ENCODE peak calls at places on chromosomes 7 and 10, in five cellular contexts. L, W, C, K and B are unnamed samples.

GRCh38 chr7:17846935-17847334 is 93.4 kb downstream of the SNX13 start:
- DNase-seq in C (no peak), L (no peak), W (no peak), K (no peak), B (no peak)

GRCh38 chr10:29414501-29414900 is 125.6 kb downstream of the LYZL1 start:
- DNase-seq in L (no peak), W (no peak), C (no peak), K (no peak), B (no peak)

GRCh38 chr7:87218941-87219544 is 489 bp downstream of the TMEM243 start:
- DNase-seq in K (peak; percentile 9), C (peak; percentile 10), W (peak; percentile 87), L (no peak), B (no peak)

GRCh38 chr10:59033622-59034021 is 142.8 kb upstream of the PHYHIPL start:
- DNase-seq in L (no peak), C (no peak), K (no peak), W (no peak), B (no peak)

GRCh38 chr10:77737608-77738007 is 100.0 kb upstream of the KCNMA1 start:
- DNase-seq in K (no peak), L (no peak), C (no peak), W (no peak), B (no peak)

GRCh38 chr7:5283421-5284303 is 919 bp downstream of the SLC29A4 start:
- DNase-seq in W (no peak), C (no peak), K (no peak), L (no peak), B (no peak)

GRCh38 chr7:360454-361100 is 70.6 kb downstream of the FOXL3 start:
- DNase-seq in K (no peak), C (no peak), L (no peak), W (no peak), B (no peak)

GRCh38 chr7:51269911-51270310 is 46.7 kb downstream of the COBL start:
- DNase-seq in L (no peak), K (no peak), C (no peak), W (no peak), B (no peak)

GRCh38 chr7:69476416-69476815 is 121.9 kb upstream of the AUTS2 start:
- DNase-seq in W (no peak), K (no peak), C (no peak), L (no peak), B (no peak)

GRCh38 chr10:115432188-115432819 is 339.1 kb downstream of the ATRNL1 start:
- DNase-seq in C (no peak), L (no peak), K (no peak), W (no peak), B (no peak)

GRCh38 chr10:28922127-28922526 is 244.8 kb downstream of the BAMBI start:
- DNase-seq in C (no peak), L (no peak), W (peak; percentile 75), K (no peak), B (no peak)

GRCh38 chr7:138549082-138549481 is 89.0 kb downstream of the TRIM24 start:
- DNase-seq in W (no peak), L (no peak), C (no peak), K (no peak), B (no peak)

GRCh38 chr10:78763651-78764395 is 304.9 kb upstream of the ZMIZ1 start:
- DNase-seq in W (no peak), C (no peak), L (no peak), K (no peak), B (no peak)

GRCh38 chr7:76165106-76165972 is 36.4 kb upstream of the SRRM3 start:
- DNase-seq in L (no peak), K (no peak), C (no peak), W (no peak), B (no peak)